ENCODE peak calls at places on chromosomes 11 and 22, in four cellular contexts. Y is brain microvascular endothelial cell, F is tibial artery, T is tibial nerve. A is an unnamed sample.

GRCh38 chr11:12802418-12803085 is 128.3 kb downstream of the TEAD1 start:
- DNase-seq in F (peak; percentile 44), Y (peak; percentile 79), T (no peak), A (no peak)

GRCh38 chr11:17742019-17742418 is 7.4 kb downstream of the KCNC1 start:
- DNase-seq in T (no peak), F (no peak), Y (no peak), A (no peak)

GRCh38 chr11:64754919-64755662 is 4.7 kb downstream of the PYGM start:
- DNase-seq in T (no peak), F (peak; percentile 13), Y (no peak), A (no peak)

GRCh38 chr11:47395225-47396048 is 13.0 kb upstream of the SLC39A13 start:
- DNase-seq in T (no peak), Y (no peak), F (peak; percentile 16), A (no peak)

GRCh38 chr22:27476729-27477128 is 324.8 kb downstream of the MN1 start:
- DNase-seq in Y (peak; percentile 73), F (no peak), T (no peak), A (no peak)

GRCh38 chr11:111303476-111303875 is 5.1 kb downstream of the POU2AF3 start:
- DNase-seq in F (no peak), T (no peak), Y (no peak), A (no peak)

GRCh38 chr11:70900540-70900939 is 351.8 kb downstream of the SHANK2 start:
- DNase-seq in F (no peak), T (no peak), Y (no peak), A (no peak)

GRCh38 chr11:119470316-119471266 is 47.6 kb upstream of the THY1 start:
- DNase-seq in T (no peak), F (peak; percentile 43), Y (peak; percentile 64), A (no peak)

GRCh38 chr11:36167729-36168128 is 121.5 kb downstream of the COMMD9 start:
- DNase-seq in T (no peak), F (no peak), Y (no peak), A (no peak)

GRCh38 chr11:83721286-83721685 is 435.1 kb upstream of the CCDC90B start:
- DNase-seq in T (no peak), F (no peak), Y (no peak), A (no peak)

GRCh38 chr11:95845168-95845567 is 54.9 kb downstream of the CEP57 start:
- DNase-seq in F (no peak), Y (no peak), T (no peak), A (no peak)

GRCh38 chr11:122267602-122268001 is 151.6 kb upstream of the BLID start:
- DNase-seq in T (no peak), F (no peak), Y (peak; percentile 64), A (no peak)

GRCh38 chr11:77042111-77042726 is 8.0 kb downstream of the B3GNT6 start:
- DNase-seq in Y (no peak), F (no peak), T (no peak), A (no peak)

GRCh38 chr11:76391039-76391438 is 9.9 kb downstream of the GVQW3 start:
- DNase-seq in Y (no peak), F (no peak), T (no peak), A (no peak)

GRCh38 chr11:133991101-133991500 is 34.3 kb upstream of the IGSF9B start:
- DNase-seq in T (no peak), Y (no peak), F (no peak), A (no peak)

GRCh38 chr11:20249313-20249873 is 89.1 kb upstream of the DBX1 start:
- DNase-seq in Y (no peak), T (no peak), F (no peak), A (no peak)

GRCh38 chr11:37988031-37988430 is 1390.0 kb upstream of the RAG2 start:
- DNase-seq in Y (peak; percentile 42), T (no peak), F (no peak), A (no peak)

GRCh38 chr22:39180566-39180965 is 28.1 kb upstream of the CBX7 start:
- DNase-seq in Y (no peak), T (no peak), F (no peak), A (no peak)

GRCh38 chr22:37166675-37167066 is 17.0 kb upstream of the IL2RB start:
- DNase-seq in T (peak; percentile 82), Y (peak; percentile 59), F (peak; percentile 77), A (peak; percentile 82)

GRCh38 chr22:47299879-47300697 is 537.6 kb downstream of the TBC1D22A start:
- DNase-seq in T (no peak), Y (no peak), F (no peak), A (no peak)

GRCh38 chr22:48182036-48182435 is 1419.6 kb downstream of the TBC1D22A start:
- DNase-seq in Y (no peak), T (no peak), F (no peak), A (no peak)

GRCh38 chr22:46547179-46547882 is 9.9 kb upstream of the CELSR1 start:
- DNase-seq in F (no peak), T (no peak), Y (peak; percentile 64), A (no peak)

GRCh38 chr22:38125731-38126344 is 15.4 kb upstream of the BAIAP2L2 start:
- DNase-seq in Y (no peak), F (no peak), T (no peak), A (no peak)

DNA sequence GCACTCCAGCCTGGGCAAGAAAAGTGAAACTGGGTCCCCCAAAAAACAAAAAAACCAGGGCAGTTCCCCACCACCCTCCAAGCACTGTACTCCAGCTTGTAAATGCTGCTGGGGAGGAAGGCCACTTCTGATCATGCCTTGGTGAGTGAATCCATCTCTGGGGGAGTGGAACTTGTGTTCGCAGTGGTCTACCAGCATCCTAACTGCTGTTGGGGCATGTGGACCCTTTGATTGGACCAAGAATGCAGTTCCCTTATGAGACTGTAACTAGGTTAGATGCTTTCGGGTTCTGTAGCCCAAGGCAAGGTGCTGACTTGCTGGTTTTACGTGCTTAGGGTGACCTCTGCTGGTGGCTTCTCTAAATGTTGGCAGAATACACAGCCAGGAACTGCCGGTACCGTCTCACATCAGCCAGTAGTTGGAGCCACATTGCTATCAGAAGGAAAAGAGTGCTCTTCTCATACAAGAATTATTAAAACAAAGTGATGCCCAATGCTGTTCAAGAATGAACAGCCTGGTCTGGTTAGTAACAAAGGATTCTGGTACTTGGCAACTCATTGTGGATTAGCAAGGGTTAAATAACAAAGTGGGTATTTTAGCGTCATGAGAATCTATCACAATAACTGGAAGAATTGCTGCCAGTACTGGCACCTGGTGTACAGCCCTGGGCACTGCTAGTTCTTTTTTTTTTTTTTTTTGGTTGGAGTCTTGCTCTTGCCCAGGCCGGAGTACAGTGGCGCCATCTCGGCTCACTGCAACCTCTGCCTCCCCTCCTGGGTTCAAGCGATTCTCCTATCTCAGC is 13.0 kb downstream of the EIF1AD start:
- DNase-seq in T (peak; percentile 99), Y (peak; percentile 95), F (peak; percentile 93), A (peak; percentile 89)
- H3K27ac ChIP-seq in T (no peak overlapping the region), Y (no peak overlapping the region), F (peak overlapping the region; percentile 46), A (no peak overlapping the region)

DNA sequence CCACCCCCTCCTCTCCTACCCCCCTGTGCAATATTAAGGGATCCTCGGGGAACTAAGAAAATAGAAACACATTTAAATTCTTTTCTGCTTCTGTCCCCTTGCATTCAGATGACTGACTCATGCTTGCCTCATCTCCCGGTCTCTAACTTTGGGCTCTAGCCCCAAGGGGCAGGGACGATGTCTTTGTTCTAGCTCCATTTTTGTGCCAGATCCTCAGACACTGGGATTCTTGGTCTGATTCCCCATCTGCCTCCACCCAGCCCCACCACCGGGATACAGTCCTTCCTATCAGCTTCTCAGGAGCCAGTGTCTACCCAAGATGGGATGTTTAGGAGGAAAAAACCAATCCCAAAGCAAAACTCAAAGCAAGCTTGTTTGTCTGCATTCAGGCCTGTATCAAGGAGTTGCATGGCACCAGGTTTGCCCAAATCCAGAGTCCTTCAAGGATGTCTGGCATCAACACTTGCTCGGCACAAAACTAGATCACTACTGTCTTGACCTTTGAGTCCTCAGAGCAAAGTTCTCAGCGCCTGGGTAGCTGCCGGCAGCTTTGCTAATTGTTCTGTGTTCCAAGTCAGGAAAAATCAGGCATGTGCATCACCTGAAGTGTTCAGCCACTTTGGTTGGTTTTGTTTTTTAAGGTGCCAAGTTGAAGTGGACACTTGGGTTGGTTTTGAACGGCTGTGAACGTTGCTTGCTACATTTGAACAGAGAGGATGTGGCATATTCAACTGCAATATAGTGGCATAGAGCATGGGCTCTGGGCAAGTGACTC is 212.8 kb downstream of the DSCAML1 start:
- DNase-seq in T (no peak), Y (peak; percentile 4), F (no peak), A (no peak)
- TF ChIP-seq CTCF in T (no peak), Y (no peak), F (no peak), A (no peak)

GRCh38 chr11:11670582-11670981 is 48.8 kb upstream of the GALNT18 start:
- DNase-seq in F (no peak), Y (no peak), T (no peak), A (no peak)

GRCh38 chr11:11667056-11667455 is 45.3 kb upstream of the GALNT18 start:
- DNase-seq in T (no peak), Y (no peak), F (no peak), A (no peak)

GRCh38 chr11:11668781-11669180 is 47.0 kb upstream of the GALNT18 start:
- DNase-seq in Y (no peak), F (no peak), T (no peak), A (no peak)

GRCh38 chr11:11669447-11669846 is 47.6 kb upstream of the GALNT18 start:
- DNase-seq in T (no peak), Y (no peak), F (no peak), A (no peak)

GRCh38 chr11:11668293-11668692 is 46.5 kb upstream of the GALNT18 start:
- DNase-seq in Y (no peak), F (no peak), T (no peak), A (no peak)
- H3K27me3 ChIP-seq in Y (peaks cover 2% of the 10 kb centered on the region), F (no peaks in the 10 kb centered on the region), T (no peaks in the 10 kb centered on the region), A (peaks cover 11% of the 10 kb centered on the region)

GRCh38 chr11:129146196-129146595 is 45.9 kb downstream of the ARHGAP32 start:
- DNase-seq in F (no peak), T (no peak), Y (peak; percentile 31), A (no peak)
- H3K27ac ChIP-seq in F (no peak overlapping the region), T (no peak overlapping the region), Y (no peak overlapping the region), A (no peak overlapping the region)

GRCh38 chr22:22880645-22881044 is 7.0 kb upstream of the IGLL5 start:
- DNase-seq in Y (no peak), T (no peak), F (no peak), A (no peak)

GRCh38 chr22:22877523-22878210 is 9.9 kb upstream of the IGLL5 start:
- DNase-seq in F (no peak), T (peak; percentile 36), Y (peak; percentile 36), A (peak; percentile 81)

GRCh38 chr22:22879675-22880029 is 8.0 kb upstream of the IGLL5 start:
- DNase-seq in T (no peak), Y (no peak), F (no peak), A (no peak)

GRCh38 chr22:22878211-22878570 is 9.4 kb upstream of the IGLL5 start:
- DNase-seq in F (no peak), T (no peak), Y (no peak), A (no peak)

GRCh38 chr22:22878801-22879674 is 8.6 kb upstream of the IGLL5 start:
- DNase-seq in Y (no peak), F (no peak), T (no peak), A (no peak)
- TF ChIP-seq CTCF in Y (no peak), F (no peak), T (no peak), A (no peak)

GRCh38 chr11:72241290-72241781 is 2.6 kb downstream of the PHOX2A start:
- DNase-seq in Y (no peak), T (no peak), F (no peak), A (no peak)
- H3K27me3 ChIP-seq in Y (peaks cover 52% of the 10 kb centered on the region), T (peaks cover 64% of the 10 kb centered on the region), F (peaks cover 56% of the 10 kb centered on the region), A (peaks cover 68% of the 10 kb centered on the region)

A was measured in CD4-positive, alpha-beta T cell.